ENCODE peak calls at places on chromosomes 5 and 9, in nine cellular contexts. One of them, this sample, is unnamed.

GRCh38 chr5:178989311-178989710 is 5.8 kb downstream of the GRM6 start:
- DNase-seq in CD4-positive, alpha-beta T cell: no peak
- DNase-seq in uterus: no peak
- DNase-seq in heart left ventricle: no peak
- DNase-seq in Peyer's patch: no peak
- DNase-seq in thoracic aorta: no peak
- DNase-seq in upper lobe of right lung: no peak
- DNase-seq in ascending aorta: no peak
- DNase-seq in lower lobe of right lung: no peak
- DNase-seq in this sample: no peak

GRCh38 chr5:89265511-89266169 is 382.7 kb upstream of the MEF2C start:
- DNase-seq in CD4-positive, alpha-beta T cell: no peak
- DNase-seq in uterus: no peak
- DNase-seq in heart left ventricle: no peak
- DNase-seq in Peyer's patch: no peak
- DNase-seq in thoracic aorta: no peak
- DNase-seq in upper lobe of right lung: no peak
- DNase-seq in ascending aorta: no peak
- DNase-seq in lower lobe of right lung: no peak
- DNase-seq in this sample: no peak

GRCh38 chr5:36200513-36200912 is 41.2 kb downstream of the NADK2 start:
- DNase-seq in CD4-positive, alpha-beta T cell: no peak
- DNase-seq in uterus: no peak
- DNase-seq in heart left ventricle: no peak
- DNase-seq in Peyer's patch: no peak
- DNase-seq in thoracic aorta: no peak
- DNase-seq in upper lobe of right lung: no peak
- DNase-seq in ascending aorta: no peak
- DNase-seq in lower lobe of right lung: no peak
- DNase-seq in this sample: no peak

GRCh38 chr9:35510745-35511428 is 21.0 kb downstream of the RUSC2 start:
- DNase-seq in CD4-positive, alpha-beta T cell: no peak
- DNase-seq in uterus: peak
- DNase-seq in heart left ventricle: peak
- DNase-seq in Peyer's patch: no peak
- DNase-seq in thoracic aorta: peak
- DNase-seq in upper lobe of right lung: no peak
- DNase-seq in ascending aorta: peak
- DNase-seq in lower lobe of right lung: no peak
- DNase-seq in this sample: peak

GRCh38 chr5:1729641-1730486 is 69.8 kb downstream of the MRPL36 start:
- DNase-seq in CD4-positive, alpha-beta T cell: no peak
- DNase-seq in uterus: no peak
- DNase-seq in heart left ventricle: no peak
- DNase-seq in Peyer's patch: no peak
- DNase-seq in thoracic aorta: no peak
- DNase-seq in upper lobe of right lung: peak
- DNase-seq in ascending aorta: no peak
- DNase-seq in lower lobe of right lung: peak
- DNase-seq in this sample: peak

GRCh38 chr9:74570879-74571512 is 73.9 kb downstream of the RORB start:
- DNase-seq in CD4-positive, alpha-beta T cell: no peak
- DNase-seq in uterus: no peak
- DNase-seq in heart left ventricle: no peak
- DNase-seq in Peyer's patch: no peak
- DNase-seq in thoracic aorta: no peak
- DNase-seq in upper lobe of right lung: no peak
- DNase-seq in ascending aorta: no peak
- DNase-seq in lower lobe of right lung: no peak
- DNase-seq in this sample: no peak

GRCh38 chr5:177607452-177608192 is 7.7 kb downstream of the B4GALT7 start:
- DNase-seq in CD4-positive, alpha-beta T cell: peak
- DNase-seq in uterus: peak
- DNase-seq in heart left ventricle: peak
- DNase-seq in Peyer's patch: peak
- DNase-seq in thoracic aorta: no peak
- DNase-seq in upper lobe of right lung: peak
- DNase-seq in ascending aorta: no peak
- DNase-seq in lower lobe of right lung: peak
- DNase-seq in this sample: peak

GRCh38 chr9:21688108-21689102 is 114.0 kb upstream of the MTAP start:
- DNase-seq in CD4-positive, alpha-beta T cell: no peak
- DNase-seq in uterus: no peak
- DNase-seq in heart left ventricle: no peak
- DNase-seq in Peyer's patch: peak
- DNase-seq in thoracic aorta: no peak
- DNase-seq in upper lobe of right lung: no peak
- DNase-seq in ascending aorta: no peak
- DNase-seq in lower lobe of right lung: no peak
- DNase-seq in this sample: peak

GRCh38 chr9:121121582-121122087 is 46.9 kb downstream of the CNTRL start:
- DNase-seq in CD4-positive, alpha-beta T cell: peak
- DNase-seq in uterus: peak
- DNase-seq in heart left ventricle: peak
- DNase-seq in Peyer's patch: peak
- DNase-seq in thoracic aorta: peak
- DNase-seq in upper lobe of right lung: peak
- DNase-seq in ascending aorta: peak
- DNase-seq in lower lobe of right lung: peak
- DNase-seq in this sample: peak

GRCh38 chr5:180608572-180609310 is 17.4 kb upstream of the SCGB3A1 start:
- DNase-seq in CD4-positive, alpha-beta T cell: no peak
- DNase-seq in uterus: no peak
- DNase-seq in heart left ventricle: peak
- DNase-seq in Peyer's patch: no peak
- DNase-seq in thoracic aorta: no peak
- DNase-seq in upper lobe of right lung: no peak
- DNase-seq in ascending aorta: no peak
- DNase-seq in lower lobe of right lung: no peak
- DNase-seq in this sample: no peak

GRCh38 chr9:91817493-91818225 is 132.4 kb downstream of the ROR2 start:
- DNase-seq in CD4-positive, alpha-beta T cell: no peak
- DNase-seq in uterus: peak
- DNase-seq in heart left ventricle: no peak
- DNase-seq in Peyer's patch: no peak
- DNase-seq in thoracic aorta: no peak
- DNase-seq in upper lobe of right lung: no peak
- DNase-seq in ascending aorta: no peak
- DNase-seq in lower lobe of right lung: no peak
- DNase-seq in this sample: no peak

GRCh38 chr5:126195410-126196100 is 227.7 kb upstream of the GRAMD2B start:
- DNase-seq in CD4-positive, alpha-beta T cell: no peak
- DNase-seq in uterus: no peak
- DNase-seq in heart left ventricle: no peak
- DNase-seq in Peyer's patch: no peak
- DNase-seq in thoracic aorta: no peak
- DNase-seq in upper lobe of right lung: no peak
- DNase-seq in ascending aorta: no peak
- DNase-seq in lower lobe of right lung: no peak
- DNase-seq in this sample: no peak

DNA sequence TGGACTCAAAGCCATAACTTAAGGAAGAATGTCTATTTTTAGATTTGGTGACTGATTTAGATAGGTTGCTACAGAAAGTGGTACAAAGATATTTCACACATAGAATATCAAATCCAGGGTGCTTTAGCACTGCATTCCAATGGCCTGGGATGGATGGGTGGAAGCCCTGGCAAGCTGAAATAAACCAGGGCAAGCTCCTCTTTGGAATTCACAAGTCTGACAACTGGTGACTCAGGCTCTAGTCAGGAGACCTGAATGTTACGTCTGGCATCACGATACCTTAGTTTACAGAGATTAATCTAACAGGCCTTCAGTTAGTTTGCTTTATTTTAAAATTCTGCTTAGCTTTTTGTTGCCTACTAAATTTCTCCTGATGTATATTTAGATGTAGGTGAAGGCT is 144.0 kb downstream of the TMC1 start:
- DNase-seq in CD4-positive, alpha-beta T cell: no peak
- DNase-seq in uterus: no peak
- DNase-seq in heart left ventricle: no peak
- DNase-seq in Peyer's patch: no peak
- DNase-seq in thoracic aorta: no peak
- DNase-seq in upper lobe of right lung: no peak
- DNase-seq in ascending aorta: no peak
- DNase-seq in lower lobe of right lung: no peak
- DNase-seq in this sample: no peak
- H3K27ac ChIP-seq in CD4-positive, alpha-beta T cell: no peak
- H3K27ac ChIP-seq in uterus: no peak
- H3K27ac ChIP-seq in heart left ventricle: no peak
- H3K27ac ChIP-seq in Peyer's patch: no peak
- H3K27ac ChIP-seq in thoracic aorta: no peak
- H3K27ac ChIP-seq in upper lobe of right lung: no peak
- H3K27ac ChIP-seq in ascending aorta: no peak
- H3K27ac ChIP-seq in lower lobe of right lung: no peak
- H3K27ac ChIP-seq in this sample: no peak

GRCh38 chr9:133120343-133121199 is 469 bp downstream of the RALGDS start:
- DNase-seq in CD4-positive, alpha-beta T cell: no peak
- DNase-seq in uterus: no peak
- DNase-seq in heart left ventricle: no peak
- DNase-seq in Peyer's patch: no peak
- DNase-seq in thoracic aorta: no peak
- DNase-seq in upper lobe of right lung: no peak
- DNase-seq in ascending aorta: no peak
- DNase-seq in lower lobe of right lung: no peak
- DNase-seq in this sample: no peak

GRCh38 chr9:133122167-133122550 is 1.1 kb upstream of the RALGDS start:
- DNase-seq in CD4-positive, alpha-beta T cell: no peak
- DNase-seq in uterus: no peak
- DNase-seq in heart left ventricle: no peak
- DNase-seq in Peyer's patch: no peak
- DNase-seq in thoracic aorta: no peak
- DNase-seq in upper lobe of right lung: no peak
- DNase-seq in ascending aorta: no peak
- DNase-seq in lower lobe of right lung: no peak
- DNase-seq in this sample: no peak

GRCh38 chr9:133122935-133123611 is 2.0 kb upstream of the RALGDS start:
- DNase-seq in CD4-positive, alpha-beta T cell: no peak
- DNase-seq in uterus: peak
- DNase-seq in heart left ventricle: no peak
- DNase-seq in Peyer's patch: no peak
- DNase-seq in thoracic aorta: peak
- DNase-seq in upper lobe of right lung: no peak
- DNase-seq in ascending aorta: no peak
- DNase-seq in lower lobe of right lung: no peak
- DNase-seq in this sample: no peak

GRCh38 chr9:133122605-133122934 is 1.5 kb upstream of the RALGDS start:
- DNase-seq in CD4-positive, alpha-beta T cell: no peak
- DNase-seq in uterus: no peak
- DNase-seq in heart left ventricle: no peak
- DNase-seq in Peyer's patch: no peak
- DNase-seq in thoracic aorta: no peak
- DNase-seq in upper lobe of right lung: no peak
- DNase-seq in ascending aorta: no peak
- DNase-seq in lower lobe of right lung: no peak
- DNase-seq in this sample: no peak

GRCh38 chr9:133121200-133122166 is at the start of gene RALGDS:
- DNase-seq in CD4-positive, alpha-beta T cell: peak
- DNase-seq in uterus: peak
- DNase-seq in heart left ventricle: peak
- DNase-seq in Peyer's patch: peak
- DNase-seq in thoracic aorta: peak
- DNase-seq in upper lobe of right lung: peak
- DNase-seq in ascending aorta: peak
- DNase-seq in lower lobe of right lung: peak
- DNase-seq in this sample: no peak
- H3K27ac ChIP-seq in CD4-positive, alpha-beta T cell: peak
- H3K27ac ChIP-seq in uterus: peak
- H3K27ac ChIP-seq in heart left ventricle: peak
- H3K27ac ChIP-seq in Peyer's patch: peak
- H3K27ac ChIP-seq in thoracic aorta: peak
- H3K27ac ChIP-seq in upper lobe of right lung: peak
- H3K27ac ChIP-seq in ascending aorta: peak
- H3K27ac ChIP-seq in lower lobe of right lung: peak
- H3K27ac ChIP-seq in this sample: no peak

GRCh38 chr9:79573697-79573976 is 1.9 kb downstream of the TLE4 start:
- DNase-seq in CD4-positive, alpha-beta T cell: no peak
- DNase-seq in uterus: no peak
- DNase-seq in heart left ventricle: no peak
- DNase-seq in Peyer's patch: no peak
- DNase-seq in thoracic aorta: no peak
- DNase-seq in upper lobe of right lung: no peak
- DNase-seq in ascending aorta: no peak
- DNase-seq in lower lobe of right lung: no peak
- DNase-seq in this sample: no peak

GRCh38 chr9:79570449-79571308 is 1.1 kb upstream of the TLE4 start:
- DNase-seq in CD4-positive, alpha-beta T cell: peak
- DNase-seq in uterus: peak
- DNase-seq in heart left ventricle: peak
- DNase-seq in Peyer's patch: no peak
- DNase-seq in thoracic aorta: no peak
- DNase-seq in upper lobe of right lung: peak
- DNase-seq in ascending aorta: no peak
- DNase-seq in lower lobe of right lung: peak
- DNase-seq in this sample: peak

GRCh38 chr9:79571309-79572031 is at the start of gene TLE4:
- DNase-seq in CD4-positive, alpha-beta T cell: peak
- DNase-seq in uterus: peak
- DNase-seq in heart left ventricle: peak
- DNase-seq in Peyer's patch: peak
- DNase-seq in thoracic aorta: peak
- DNase-seq in upper lobe of right lung: peak
- DNase-seq in ascending aorta: peak
- DNase-seq in lower lobe of right lung: peak
- DNase-seq in this sample: peak

GRCh38 chr9:79572891-79573696 is 1.3 kb downstream of the TLE4 start:
- DNase-seq in CD4-positive, alpha-beta T cell: peak
- DNase-seq in uterus: peak
- DNase-seq in heart left ventricle: peak
- DNase-seq in Peyer's patch: peak
- DNase-seq in thoracic aorta: no peak
- DNase-seq in upper lobe of right lung: peak
- DNase-seq in ascending aorta: no peak
- DNase-seq in lower lobe of right lung: peak
- DNase-seq in this sample: peak

GRCh38 chr9:79572032-79572890 is 496 bp downstream of the TLE4 start:
- DNase-seq in CD4-positive, alpha-beta T cell: peak
- DNase-seq in uterus: peak
- DNase-seq in heart left ventricle: peak
- DNase-seq in Peyer's patch: peak
- DNase-seq in thoracic aorta: no peak
- DNase-seq in upper lobe of right lung: peak
- DNase-seq in ascending aorta: no peak
- DNase-seq in lower lobe of right lung: peak
- DNase-seq in this sample: peak
- H3K27ac ChIP-seq in CD4-positive, alpha-beta T cell: peak
- H3K27ac ChIP-seq in uterus: peak
- H3K27ac ChIP-seq in heart left ventricle: peak
- H3K27ac ChIP-seq in Peyer's patch: peak
- H3K27ac ChIP-seq in thoracic aorta: peak
- H3K27ac ChIP-seq in upper lobe of right lung: peak
- H3K27ac ChIP-seq in ascending aorta: peak
- H3K27ac ChIP-seq in lower lobe of right lung: peak
- H3K27ac ChIP-seq in this sample: peak

DNA sequence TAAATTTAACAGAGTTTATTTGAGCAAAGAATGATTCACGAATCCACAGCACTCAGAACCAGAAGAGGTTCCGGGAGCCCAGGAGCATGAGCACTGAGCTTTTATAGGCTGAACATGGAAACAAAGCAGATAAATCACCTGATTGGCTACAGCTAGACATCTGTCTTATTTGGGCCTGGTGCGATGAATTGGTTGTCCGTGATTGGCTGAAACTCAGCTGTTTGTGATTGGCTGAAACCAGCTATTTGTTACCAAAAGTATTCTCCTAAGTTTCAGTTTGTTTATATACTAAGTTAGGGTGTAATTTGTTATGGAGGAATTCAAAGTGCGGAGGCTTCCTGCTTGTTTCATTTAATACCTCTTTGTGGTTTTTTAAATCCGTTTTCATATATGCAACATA is 15.8 kb upstream of the LCP2 start:
- DNase-seq in CD4-positive, alpha-beta T cell: no peak
- DNase-seq in uterus: no peak
- DNase-seq in heart left ventricle: no peak
- DNase-seq in Peyer's patch: no peak
- DNase-seq in thoracic aorta: no peak
- DNase-seq in upper lobe of right lung: no peak
- DNase-seq in ascending aorta: no peak
- DNase-seq in lower lobe of right lung: no peak
- DNase-seq in this sample: no peak
- H3K27ac ChIP-seq in CD4-positive, alpha-beta T cell: peak
- H3K27ac ChIP-seq in uterus: peak
- H3K27ac ChIP-seq in heart left ventricle: no peak
- H3K27ac ChIP-seq in Peyer's patch: peak
- H3K27ac ChIP-seq in thoracic aorta: no peak
- H3K27ac ChIP-seq in upper lobe of right lung: no peak
- H3K27ac ChIP-seq in ascending aorta: no peak
- H3K27ac ChIP-seq in lower lobe of right lung: no peak
- H3K27ac ChIP-seq in this sample: no peak